ENCODE peak calls at places on chromosomes 12 and 14, in ten cellular contexts. W, L, N, H, O, P, A, G, C and D are unnamed samples.

GRCh38 chr14:91245029-91245428 is 525 bp upstream of the GPR68 start:
- DNase-seq in W (no peak), L (no peak), N (peak), H (no peak), O (no peak), P (no peak), A (no peak), G (no peak), C (no peak), D (peak)

GRCh38 chr14:67357583-67358354 is 1.8 kb downstream of the ATP6V1D start:
- DNase-seq in W (no peak), L (no peak), N (no peak), H (no peak), O (peak), P (no peak), A (no peak), G (no peak), C (peak), D (no peak)

GRCh38 chr12:112182499-112182898 is 57.1 kb downstream of the TRAFD1 start:
- DNase-seq in W (no peak), L (peak), N (no peak), H (no peak), O (peak), P (no peak), A (peak), G (no peak), C (no peak), D (no peak)

GRCh38 chr12:57175428-57176138 is 28.2 kb upstream of the LRP1-AS start:
- DNase-seq in W (no peak), L (peak), N (peak), H (peak), O (peak), P (peak), A (peak), G (peak), C (peak), D (no peak)

GRCh38 chr12:123398177-123398916 is 14.4 kb downstream of the KMT5A start:
- DNase-seq in W (no peak), L (no peak), N (no peak), H (no peak), O (no peak), P (peak), A (peak), G (no peak), C (no peak), D (no peak)

GRCh38 chr14:105204206-105204930 is 23.3 kb upstream of the NUDT14 start:
- DNase-seq in W (no peak), L (no peak), N (no peak), H (no peak), O (no peak), P (peak), A (peak), G (no peak), C (peak), D (no peak)

GRCh38 chr12:1878214-1878613 is 40.2 kb downstream of the CACNA2D4 start:
- DNase-seq in W (no peak), L (no peak), N (no peak), H (peak), O (no peak), P (no peak), A (no peak), G (no peak), C (no peak), D (no peak)

GRCh38 chr12:52608826-52609630 is 7.8 kb upstream of the KRT72 start:
- DNase-seq in W (no peak), L (no peak), N (no peak), H (peak), O (no peak), P (peak), A (no peak), G (no peak), C (no peak), D (no peak)

GRCh38 chr12:32198555-32198954 is 91.9 kb downstream of the BICD1 start:
- DNase-seq in W (no peak), L (no peak), N (no peak), H (no peak), O (peak), P (no peak), A (no peak), G (no peak), C (peak), D (no peak)

GRCh38 chr12:94080684-94081009 is 67.7 kb upstream of the PLXNC1 start:
- DNase-seq in W (no peak), L (no peak), N (no peak), H (no peak), O (no peak), P (no peak), A (no peak), G (no peak), C (no peak), D (no peak)

GRCh38 chr12:28294300-28294699 is 104.0 kb downstream of the CCDC91 start:
- DNase-seq in W (peak), L (no peak), N (no peak), H (no peak), O (no peak), P (no peak), A (no peak), G (peak), C (no peak), D (no peak)

GRCh38 chr12:65827827-65828231 is 3.5 kb downstream of the HMGA2 start:
- DNase-seq in W (no peak), L (no peak), N (no peak), H (no peak), O (peak), P (no peak), A (peak), G (no peak), C (no peak), D (no peak)

GRCh38 chr12:65487679-65488078 is 209.2 kb downstream of the MSRB3 start:
- DNase-seq in W (no peak), L (no peak), N (no peak), H (no peak), O (no peak), P (no peak), A (no peak), G (no peak), C (peak), D (no peak)

GRCh38 chr12:27970391-27970980 is 2.0 kb downstream of the PTHLH start:
- DNase-seq in W (no peak), L (peak), N (no peak), H (no peak), O (peak), P (peak), A (peak), G (no peak), C (peak), D (no peak)